ENCODE peak calls at places on chromosomes 6 and 20, in four cellular contexts. F is IMR-90, L is H1, E is mesendoderm. Q is an unnamed sample.
A peak's percentile ranks its signal among the peaks of the same experiment; 100 is the strongest.

GRCh38 chr20:7926767-7927166 is 13.5 kb downstream of the HAO1 start:
- DNase-seq in F (peak; percentile 53), L (no peak), E (peak; percentile 18), Q (no peak)

GRCh38 chr20:3590164-3590563 is 73.0 kb downstream of the GFRA4 start:
- DNase-seq in E (no peak), L (no peak), F (no peak), Q (no peak)

GRCh38 chr6:80132942-80133517 is 26.6 kb downstream of the BCKDHB start:
- DNase-seq in L (peak; percentile 48), E (peak; percentile 59), F (peak; percentile 72), Q (peak; percentile 28)

GRCh38 chr6:136290406-136291010 is 862 bp upstream of the BCLAF1 start:
- DNase-seq in F (peak; percentile 85), E (peak; percentile 81), L (peak; percentile 56), Q (peak; percentile 52)

GRCh38 chr20:38829296-38829875 is 23.9 kb downstream of the PPP1R16B start:
- DNase-seq in E (no peak), L (no peak), F (no peak), Q (no peak)

GRCh38 chr6:13375360-13375878 is 47.1 kb upstream of the TBC1D7 start:
- DNase-seq in L (no peak), F (no peak), E (no peak), Q (no peak)

GRCh38 chr20:6530916-6531315 is 236.6 kb upstream of the BMP2 start:
- DNase-seq in E (no peak), F (peak; percentile 28), L (no peak), Q (no peak)

GRCh38 chr6:121885399-121886152 is 450.1 kb downstream of the GJA1 start:
- DNase-seq in F (peak; percentile 85), L (no peak), E (no peak), Q (no peak)

GRCh38 chr6:128039542-128039941 is 138.7 kb upstream of the THEMIS start:
- DNase-seq in E (no peak), L (no peak), F (no peak), Q (no peak)

GRCh38 chr6:593907-594212 is 63.0 kb downstream of the HUS1B start:
- DNase-seq in E (peak; percentile 85), L (peak; percentile 54), F (no peak), Q (peak; percentile 69)

GRCh38 chr6:147974376-147974775 is 368.3 kb upstream of the SASH1 start:
- DNase-seq in F (peak; percentile 32), E (peak; percentile 78), L (no peak), Q (no peak)

GRCh38 chr6:123658848-123659247 is 22.1 kb upstream of the TRDN start:
- DNase-seq in L (no peak), E (peak; percentile 56), F (no peak), Q (no peak)

GRCh38 chr6:75619230-75619899 is 17.7 kb downstream of the SENP6 start:
- DNase-seq in F (peak; percentile 22), L (no peak), E (no peak), Q (no peak)

GRCh38 chr6:75624335-75624734 is 22.7 kb downstream of the SENP6 start:
- DNase-seq in E (no peak), L (no peak), F (no peak), Q (no peak)

GRCh38 chr6:75621846-75622245 is 20.2 kb downstream of the SENP6 start:
- DNase-seq in F (no peak), L (no peak), E (no peak), Q (no peak)

GRCh38 chr6:75618437-75618836 is 16.8 kb downstream of the SENP6 start:
- DNase-seq in L (no peak), E (no peak), F (no peak), Q (no peak)

DNA sequence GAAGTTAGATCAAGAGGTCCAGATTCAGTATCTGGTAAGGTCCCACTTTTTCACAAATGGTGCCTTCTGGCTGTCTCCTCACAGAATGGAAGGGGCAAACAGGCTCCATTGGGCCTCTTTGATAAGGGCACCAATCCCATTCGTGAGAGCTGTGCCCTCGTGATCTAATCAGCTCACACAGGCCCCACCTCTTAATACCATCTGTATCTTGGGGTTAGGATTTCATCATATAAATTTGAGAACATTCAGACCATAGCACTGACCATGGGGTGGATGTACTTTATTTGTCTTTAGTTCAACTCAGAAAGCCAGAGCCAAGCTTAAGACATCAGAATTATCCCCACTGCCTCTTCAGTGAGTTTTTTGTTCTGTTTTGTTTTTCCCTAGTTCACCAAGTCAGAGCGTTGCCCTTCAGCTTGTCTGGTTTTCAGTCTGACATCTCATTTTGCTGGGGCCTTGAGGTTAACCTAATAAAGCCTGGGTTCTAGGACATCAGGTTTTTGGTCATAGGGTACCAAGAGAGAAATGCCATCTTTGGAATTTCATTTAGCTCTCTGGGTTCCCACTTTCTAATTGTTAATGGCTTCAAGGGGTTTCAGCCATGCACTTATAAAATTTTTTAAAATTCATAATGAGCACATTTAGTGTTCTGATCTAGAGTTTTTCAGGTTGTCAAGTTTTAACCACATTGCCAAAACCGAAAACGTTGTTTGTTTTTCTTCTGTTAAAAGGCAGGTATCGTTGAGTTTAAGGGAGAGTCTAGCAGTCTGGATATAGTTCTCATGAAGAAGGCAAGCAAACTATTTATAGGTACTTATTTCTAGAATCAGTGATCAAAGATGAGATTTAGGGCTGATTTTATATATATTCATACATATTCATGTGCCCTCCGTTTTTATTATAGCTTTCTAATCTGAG is 19.0 kb downstream of the SENP6 start:
- DNase-seq in L (no peak), E (no peak), F (no peak), Q (no peak)
- H4K8ac ChIP-seq in L (no peak overlapping the region), E (no peak overlapping the region), F (no peak overlapping the region), Q (no peak overlapping the region)

GRCh38 chr20:44394520-44395182 is 39.2 kb downstream of the HNF4A start:
- DNase-seq in L (no peak), E (no peak), F (no peak), Q (no peak)
- H3K4me2 ChIP-seq in L (no peak overlapping the region), E (no peak overlapping the region), F (no peak overlapping the region), Q (no peak overlapping the region)

GRCh38 chr20:13250242-13250641 is 29.2 kb downstream of the ISM1 start:
- DNase-seq in F (no peak), L (no peak), E (peak; percentile 94), Q (no peak)
- H4K5ac ChIP-seq in F (no peak overlapping the region), L (no peak overlapping the region), E (no peak overlapping the region), Q (no peak overlapping the region)

GRCh38 chr6:18119236-18119635 is 3.2 kb downstream of the NHLRC1 start:
- DNase-seq in F (no peak), E (no peak), L (no peak), Q (no peak)

GRCh38 chr6:18126116-18126515 is 3.6 kb upstream of the NHLRC1 start:
- DNase-seq in F (no peak), L (no peak), E (peak; percentile 6), Q (no peak)

GRCh38 chr6:18121580-18122127 is 823 bp downstream of the NHLRC1 start:
- DNase-seq in F (no peak), L (peak; percentile 63), E (peak; percentile 61), Q (peak; percentile 69)

GRCh38 chr6:18118330-18118729 is 4.1 kb downstream of the NHLRC1 start:
- DNase-seq in L (no peak), E (no peak), F (no peak), Q (no peak)

GRCh38 chr6:18122128-18123093 is at the start of gene NHLRC1:
- DNase-seq in E (peak; percentile 90), L (peak; percentile 87), F (peak; percentile 82), Q (peak; percentile 88)
- H4K8ac ChIP-seq in E (no peak within 1 kb of the TSS), L (peak within 1 kb of the TSS; percentile 86), F (peak within 1 kb of the TSS; percentile 92), Q (no peak within 1 kb of the TSS)

Q was measured in H9.